ENCODE peak calls at places on chromosomes 13 and 19, in four cellular contexts. C is psoas muscle; B is stimulated activated CD8-positive, alpha-beta memory T cell treated with anti-CD3 and anti-CD28 coated beads, Interleukin-7, amount 100 ng/mL, for 24 hours; M is head of caudate nucleus. R is an unnamed sample.

GRCh38 chr13:95039415-95039814 is 261.8 kb downstream of the ABCC4 start:
- DNase-seq in B (no peak), M (no peak), C (no peak), R (no peak)

GRCh38 chr13:53920916-53921315 is 892.3 kb downstream of the OLFM4 start:
- DNase-seq in M (no peak), C (peak), B (no peak), R (no peak)

GRCh38 chr13:46082324-46082723 is 22.5 kb downstream of the CPB2 start:
- DNase-seq in C (no peak), B (no peak), M (peak), R (no peak)

GRCh38 chr13:109410868-109411267 is 375.5 kb downstream of the IRS2 start:
- DNase-seq in M (no peak), C (no peak), B (no peak), R (no peak)

GRCh38 chr13:20566424-20566916 is 487 bp upstream of the IFT88 start:
- DNase-seq in M (no peak), C (no peak), B (no peak), R (no peak)

GRCh38 chr13:66399873-66400272 is 830.3 kb downstream of the PCDH9 start:
- DNase-seq in B (no peak), C (no peak), M (no peak), R (no peak)

GRCh38 chr13:99385940-99386339 is 78.7 kb upstream of the GPR183 start:
- DNase-seq in C (no peak), M (no peak), B (no peak), R (no peak)

GRCh38 chr13:50400035-50400726 is 384.9 kb downstream of the KCNRG start:
- DNase-seq in B (no peak), C (peak), M (peak), R (no peak)

GRCh38 chr13:93446256-93446655 is 219.6 kb downstream of the GPC6 start:
- DNase-seq in B (no peak), M (no peak), C (no peak), R (no peak)

GRCh38 chr19:10420444-10421239 is at the start of gene PDE4A:
- DNase-seq in M (no peak), B (no peak), C (no peak), R (no peak)

R was measured in fibroblast of the conjunctiva.